ENCODE peak calls at places on chromosomes 4 and X, in nine cellular contexts. Y is AG10803; T is CD8-positive, alpha-beta T cell; S is CD4-positive, alpha-beta T cell; E is stomach; L is AG04449; Z is thoracic aorta; O is mucosa of descending colon; V is cardiac fibroblast. K is an unnamed sample.

GRCh38 chr4:148261861-148262260 is 180.4 kb downstream of the NR3C2 start:
- DNase-seq in Y (no peak), T (no peak), S (no peak), E (no peak), L (no peak), Z (no peak), O (no peak), V (no peak), K (no peak)

GRCh38 chrX:18490816-18491215 is 65.4 kb downstream of the CDKL5 start:
- DNase-seq in Y (no peak), T (no peak), S (no peak), E (no peak), L (no peak), Z (no peak), O (no peak), V (peak; percentile 13), K (no peak)

GRCh38 chr4:2662598-2662997 is 93.5 kb downstream of the TNIP2 start:
- DNase-seq in Y (peak; percentile 95), T (no peak), S (no peak), E (no peak), L (peak; percentile 67), Z (no peak), O (no peak), V (peak; percentile 78), K (no peak)

GRCh38 chr4:25098964-25099843 is 61.0 kb downstream of the SEPSECS start:
- DNase-seq in Y (peak; percentile 43), T (no peak), S (no peak), E (peak; percentile 41), L (no peak), Z (no peak), O (peak; percentile 89), V (peak; percentile 82), K (no peak)

GRCh38 chr4:31411606-31412005 is 691.4 kb downstream of the PCDH7 start:
- DNase-seq in Y (no peak), T (no peak), S (no peak), E (no peak), L (no peak), Z (no peak), O (no peak), V (no peak), K (no peak)

GRCh38 chrX:8183281-8183680 is 12.2 kb upstream of the VCX2 start:
- DNase-seq in Y (no peak), T (no peak), S (no peak), E (no peak), L (no peak), Z (no peak), O (no peak), V (no peak), K (no peak)

GRCh38 chr4:103032575-103032974 is 13.1 kb upstream of the SLC9B1 start:
- DNase-seq in Y (peak; percentile 17), T (no peak), S (no peak), E (no peak), L (no peak), Z (no peak), O (peak; percentile 19), V (peak; percentile 45), K (no peak)

GRCh38 chr4:102717448-102718092 is 43.2 kb downstream of the MANBA start:
- DNase-seq in Y (no peak), T (no peak), S (no peak), E (no peak), L (no peak), Z (no peak), O (no peak), V (no peak), K (no peak)

GRCh38 chrX:16826207-16826606 is 39.9 kb downstream of the TXLNG start:
- DNase-seq in Y (peak; percentile 58), T (no peak), S (no peak), E (no peak), L (no peak), Z (no peak), O (no peak), V (peak; percentile 63), K (peak; percentile 13)

GRCh38 chr4:54006755-54007154 is 57.6 kb downstream of the CHIC2 start:
- DNase-seq in Y (no peak), T (no peak), S (no peak), E (no peak), L (no peak), Z (no peak), O (no peak), V (no peak), K (no peak)

GRCh38 chr4:82104578-82104977 is 269.2 kb downstream of the HNRNPD start:
- DNase-seq in Y (no peak), T (no peak), S (no peak), E (no peak), L (no peak), Z (no peak), O (no peak), V (no peak), K (no peak)

GRCh38 chrX:93673869-93674271 is at the start of gene FAM133A:
- DNase-seq in Y (peak; percentile 46), T (no peak), S (no peak), E (no peak), L (no peak), Z (peak; percentile 5), O (no peak), V (peak; percentile 15), K (no peak)

GRCh38 chrX:10569946-10570345 is 50.4 kb downstream of the MID1 start:
- DNase-seq in Y (no peak), T (no peak), S (no peak), E (no peak), L (no peak), Z (peak; percentile 2), O (no peak), V (no peak), K (no peak)

GRCh38 chr4:187464561-187464960 is 531.0 kb upstream of the ZFP42 start:
- DNase-seq in Y (no peak), T (no peak), S (no peak), E (no peak), L (no peak), Z (no peak), O (no peak), V (no peak), K (no peak)

GRCh38 chr4:187474238-187474637 is 521.3 kb upstream of the ZFP42 start:
- DNase-seq in Y (no peak), T (no peak), S (no peak), E (no peak), L (no peak), Z (no peak), O (no peak), V (no peak), K (no peak)

GRCh38 chr4:187470061-187470460 is 525.5 kb upstream of the ZFP42 start:
- DNase-seq in Y (no peak), T (no peak), S (no peak), E (no peak), L (no peak), Z (no peak), O (no peak), V (no peak), K (no peak)

DNA sequence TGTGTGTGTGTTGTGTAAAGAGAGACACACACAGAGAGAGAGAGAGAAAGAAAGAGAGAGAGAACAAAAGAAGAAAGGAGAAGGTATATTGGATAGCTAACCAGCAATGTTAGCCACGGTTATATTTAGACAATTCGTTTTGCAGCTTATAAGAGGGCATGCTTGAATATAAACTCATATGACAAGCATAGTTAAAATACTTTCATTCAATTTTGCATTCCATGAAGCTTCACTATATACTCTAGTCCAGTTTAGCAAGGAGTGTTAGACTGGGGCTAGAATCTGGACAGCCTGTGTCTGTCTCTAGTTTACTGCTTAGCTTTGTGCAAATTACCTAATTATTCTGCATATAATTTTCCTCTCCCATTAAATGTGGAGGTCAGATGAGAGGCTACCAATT is 525.9 kb upstream of the ZFP42 start:
- DNase-seq in Y (peak; percentile 38), T (no peak), S (no peak), E (no peak), L (peak; percentile 14), Z (no peak), O (no peak), V (no peak), K (no peak)
- TF ChIP-seq CTCF in Y (no peak), T (no peak), S (no peak), E (no peak), L (no peak), Z (no peak), O (no peak), V (no peak), K (no peak)

GRCh38 chrX:135931644-135932487 is 38.4 kb downstream of the SAGE1 start:
- DNase-seq in Y (peak; percentile 27), T (peak; percentile 1), S (peak; percentile 19), E (peak; percentile 64), L (no peak), Z (no peak), O (peak; percentile 53), V (peak; percentile 41), K (no peak)
- TF ChIP-seq CTCF in Y (peak; percentile 67), T (peak; percentile 65), S (peak; percentile 63), E (peak; percentile 33), L (peak; percentile 59), Z (peak; percentile 21), O (peak; percentile 32), V (peak; percentile 67), K (peak; percentile 83)

GRCh38 chr4:96395747-96396146 is 555.9 kb downstream of the PDHA2 start:
- DNase-seq in Y (no peak), T (no peak), S (no peak), E (no peak), L (no peak), Z (no peak), O (no peak), V (no peak), K (no peak)
- TF ChIP-seq CTCF in Y (no peak), T (no peak), S (no peak), E (no peak), L (no peak), Z (no peak), O (no peak), V (no peak), K (no peak)

DNA sequence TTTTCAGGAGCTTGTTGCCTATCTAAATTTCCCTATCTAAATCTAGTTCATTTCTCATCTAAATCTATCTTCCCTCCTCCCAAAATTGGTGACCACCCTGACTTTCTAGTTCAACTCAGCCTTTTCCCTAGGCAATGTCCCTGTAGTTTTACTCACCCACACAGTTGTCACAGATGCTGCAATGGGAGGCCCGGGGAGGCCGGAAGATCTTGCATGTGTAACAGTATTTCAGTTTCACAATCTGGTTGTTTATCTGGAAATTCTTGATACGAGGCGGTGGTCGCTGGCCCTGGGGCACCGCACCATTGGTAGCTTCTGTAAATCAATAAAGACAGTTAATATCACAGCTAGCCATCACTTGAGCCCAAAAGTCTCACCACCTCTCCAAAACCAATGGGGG is 20.2 kb downstream of the ZDHHC9 start:
- DNase-seq in Y (no peak), T (no peak), S (no peak), E (no peak), L (no peak), Z (no peak), O (no peak), V (no peak), K (no peak)
- TF ChIP-seq CTCF in Y (no peak), T (no peak), S (peak; percentile 39), E (no peak), L (no peak), Z (no peak), O (no peak), V (no peak), K (no peak)

GRCh38 chr4:163556169-163556568 is 61.7 kb downstream of the TMA16 start:
- DNase-seq in Y (no peak), T (no peak), S (no peak), E (no peak), L (no peak), Z (no peak), O (no peak), V (no peak), K (no peak)
- TF ChIP-seq CTCF in Y (no peak), T (no peak), S (peak; percentile 16), E (no peak), L (no peak), Z (no peak), O (no peak), V (no peak), K (peak; percentile 16)

GRCh38 chr4:138576684-138577083 is 334.5 kb upstream of the SLC7A11 start:
- DNase-seq in Y (peak; percentile 32), T (no peak), S (no peak), E (no peak), L (no peak), Z (no peak), O (peak; percentile 3), V (peak; percentile 61), K (no peak)
- TF ChIP-seq CTCF in Y (peak; percentile 60), T (no peak), S (no peak), E (no peak), L (peak; percentile 36), Z (no peak), O (no peak), V (peak; percentile 58), K (peak; percentile 55)

K was measured in GM06990.